ENCODE peak calls at places on chromosomes 4 and X, in seven cellular contexts. L is NT2/D1, P is upper lobe of left lung, Z is IMR-90, H is body of pancreas, M is MG63, O is GM23248. V is an unnamed sample.

GRCh38 chrX:26590849-26591248 is 374.9 kb downstream of the MAGEB5 start:
- DNase-seq in L (no peak), P (no peak), Z (no peak), H (no peak), M (no peak), O (no peak), V (no peak)

GRCh38 chr4:163271555-163272127 is 60.8 kb downstream of the NPY1R start:
- DNase-seq in L (no peak), P (no peak), Z (no peak), H (no peak), M (no peak), O (no peak), V (no peak)

GRCh38 chrX:116345953-116346352 is 90.5 kb upstream of the SLC6A14 start:
- DNase-seq in L (no peak), P (no peak), Z (no peak), H (no peak), M (no peak), O (no peak), V (no peak)

GRCh38 chrX:72620550-72621145 is 48.0 kb upstream of the HDAC8 start:
- DNase-seq in L (no peak), P (no peak), Z (peak; percentile 89), H (peak; percentile 89), M (peak; percentile 75), O (peak; percentile 89), V (peak; percentile 89)

GRCh38 chr4:164358400-164358799 is 395.5 kb upstream of the SMIM31 start:
- DNase-seq in L (no peak), P (no peak), Z (no peak), H (no peak), M (no peak), O (no peak), V (no peak)

GRCh38 chr4:187993827-187994226 is 1.7 kb upstream of the ZFP42 start:
- DNase-seq in L (peak; percentile 36), P (no peak), Z (peak; percentile 16), H (no peak), M (peak; percentile 5), O (no peak), V (no peak)

GRCh38 chrX:129653181-129653984 is 1.4 kb downstream of the APLN start:
- DNase-seq in L (no peak), P (no peak), Z (no peak), H (no peak), M (no peak), O (no peak), V (no peak)

GRCh38 chr4:145178740-145179139 is 1.6 kb downstream of the OTUD4 start:
- DNase-seq in L (no peak), P (no peak), Z (no peak), H (no peak), M (no peak), O (no peak), V (no peak)

GRCh38 chr4:162157241-162157640 is 6.6 kb downstream of the FSTL5 start:
- DNase-seq in L (no peak), P (no peak), Z (no peak), H (no peak), M (no peak), O (no peak), V (no peak)

GRCh38 chr4:85243857-85244256 is 231.1 kb upstream of the ARHGAP24 start:
- DNase-seq in L (no peak), P (no peak), Z (no peak), H (no peak), M (no peak), O (no peak), V (no peak)

GRCh38 chr4:27490747-27491146 is 630.1 kb downstream of the STIM2 start:
- DNase-seq in L (no peak), P (no peak), Z (no peak), H (no peak), M (no peak), O (no peak), V (no peak)

GRCh38 chrX:85992811-85993229 is 54.5 kb downstream of the CHM start:
- DNase-seq in L (no peak), P (no peak), Z (peak; percentile 38), H (no peak), M (no peak), O (peak; percentile 59), V (no peak)

GRCh38 chrX:132948648-132949260 is 9.7 kb downstream of the HS6ST2 start:
- DNase-seq in L (no peak), P (no peak), Z (no peak), H (peak; percentile 21), M (no peak), O (peak; percentile 2), V (no peak)

GRCh38 chr4:30802622-30803323 is 82.6 kb downstream of the PCDH7 start:
- DNase-seq in L (no peak), P (no peak), Z (peak; percentile 38), H (no peak), M (peak; percentile 14), O (peak; percentile 4), V (no peak)

GRCh38 chrX:42384956-42385355 is 393.0 kb downstream of the PPP1R2C start:
- DNase-seq in L (no peak), P (no peak), Z (no peak), H (no peak), M (peak; percentile 12), O (no peak), V (no peak)

GRCh38 chrX:139766545-139766983 is 58.6 kb upstream of the MCF2 start:
- DNase-seq in L (no peak), P (no peak), Z (no peak), H (no peak), M (no peak), O (no peak), V (no peak)

GRCh38 chrX:3576886-3577516 is 136.4 kb downstream of the PRKX start:
- DNase-seq in L (no peak), P (no peak), Z (peak; percentile 54), H (no peak), M (no peak), O (peak; percentile 47), V (no peak)

GRCh38 chr4:7120341-7120740 is 52.5 kb upstream of the GRPEL1 start:
- DNase-seq in L (no peak), P (no peak), Z (peak; percentile 12), H (no peak), M (no peak), O (peak; percentile 32), V (no peak)

GRCh38 chrX:72101597-72102037 is 30.1 kb downstream of the RTL5 start:
- DNase-seq in L (no peak), P (no peak), Z (no peak), H (no peak), M (no peak), O (no peak), V (no peak)

GRCh38 chrX:6968231-6968630 is 179.3 kb upstream of the STS start:
- DNase-seq in L (peak; percentile 13), P (no peak), Z (no peak), H (no peak), M (no peak), O (no peak), V (no peak)

GRCh38 chr4:109701566-109702399 is 1.5 kb downstream of the CASP6 start:
- DNase-seq in L (no peak), P (no peak), Z (no peak), H (peak; percentile 33), M (no peak), O (no peak), V (no peak)

GRCh38 chr4:101790521-101791188 is at the start of gene BANK1:
- DNase-seq in L (no peak), P (peak; percentile 91), Z (peak; percentile 2), H (peak; percentile 58), M (peak; percentile 51), O (no peak), V (no peak)

GRCh38 chr4:256492-256891 is 48.8 kb downstream of the ZNF732 start:
- DNase-seq in L (no peak), P (peak; percentile 63), Z (no peak), H (no peak), M (no peak), O (no peak), V (no peak)
- H3K9me3 ChIP-seq in L (peaks cover 90% of the 10 kb centered on the region), P (peaks cover 82% of the 10 kb centered on the region), Z (peaks cover 32% of the 10 kb centered on the region), H (peaks cover 6% of the 10 kb centered on the region), M (peaks cover 10% of the 10 kb centered on the region), O (peaks cover 22% of the 10 kb centered on the region), V (peaks cover 100% of the 10 kb centered on the region)

GRCh38 chrX:153387987-153388721 is 13.0 kb downstream of the PNMA6E start:
- DNase-seq in L (no peak), P (no peak), Z (no peak), H (peak; percentile 70), M (no peak), O (no peak), V (peak; percentile 50)

GRCh38 chrX:153386097-153386496 is 15.1 kb downstream of the PNMA6E start:
- DNase-seq in L (no peak), P (no peak), Z (no peak), H (no peak), M (no peak), O (no peak), V (no peak)

GRCh38 chrX:153384390-153384789 is 16.8 kb downstream of the PNMA6E start:
- DNase-seq in L (no peak), P (no peak), Z (no peak), H (no peak), M (no peak), O (no peak), V (no peak)

GRCh38 chrX:153388722-153389459 is 12.3 kb downstream of the PNMA6E start:
- DNase-seq in L (no peak), P (no peak), Z (no peak), H (no peak), M (no peak), O (no peak), V (no peak)

DNA sequence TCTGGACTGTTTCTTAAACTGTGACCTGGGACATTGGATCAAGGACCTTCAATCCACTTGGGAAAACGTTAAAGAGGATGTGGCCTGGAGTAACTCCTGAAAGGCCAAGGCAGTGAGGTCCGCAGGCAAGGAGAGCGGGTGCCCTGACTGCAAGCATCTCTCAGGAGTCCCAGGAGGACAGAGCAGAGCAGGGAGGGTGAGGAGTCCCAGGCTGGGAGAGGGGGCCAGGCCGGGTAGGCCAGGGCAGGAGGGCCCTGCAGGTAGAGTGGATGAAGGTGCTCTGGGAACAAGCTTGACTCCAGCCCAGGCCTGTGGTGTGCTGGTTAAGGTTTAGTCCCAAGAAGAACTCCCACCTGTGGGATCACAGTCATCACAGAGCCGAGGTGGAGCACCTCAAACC is 13.8 kb downstream of the PNMA6E start:
- DNase-seq in L (no peak), P (no peak), Z (no peak), H (no peak), M (no peak), O (no peak), V (no peak)
- H3K9me3 ChIP-seq in L (peaks cover 6% of the 10 kb centered on the region), P (no peaks in the 10 kb centered on the region), Z (no peaks in the 10 kb centered on the region), H (no peaks in the 10 kb centered on the region), M (no peaks in the 10 kb centered on the region), O (no peaks in the 10 kb centered on the region), V (no peaks in the 10 kb centered on the region)

DNA sequence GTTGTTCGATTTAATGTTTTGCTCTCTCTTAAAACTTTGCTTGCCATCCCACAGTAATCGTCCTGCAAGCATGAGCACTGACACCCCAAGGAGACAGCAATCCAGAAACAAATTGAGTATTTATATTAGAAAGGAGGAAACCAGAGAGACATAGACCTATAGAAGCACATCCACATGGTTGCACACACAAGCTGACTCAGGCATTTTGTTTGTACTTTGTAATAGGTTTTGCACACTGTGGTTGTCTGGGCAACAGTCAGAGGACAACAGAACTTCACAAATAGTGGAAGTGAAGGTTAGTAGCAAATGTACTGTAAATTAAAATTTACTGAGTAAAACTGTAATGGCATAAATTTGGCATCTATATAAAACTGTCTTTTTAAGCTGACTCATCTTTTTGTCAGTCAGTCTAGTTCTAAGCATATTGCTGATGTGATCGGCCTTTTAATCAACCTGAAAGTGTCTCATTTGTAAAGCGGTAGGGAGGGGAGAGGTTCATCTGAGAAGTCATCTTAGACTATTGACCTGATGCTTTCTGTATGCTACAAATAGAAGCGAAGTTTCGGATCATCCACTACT is 1624.7 kb downstream of the ARAP2 start:
- DNase-seq in L (no peak), P (no peak), Z (no peak), H (no peak), M (no peak), O (no peak), V (no peak)
- H3K9me3 ChIP-seq in L (no peaks in the 10 kb centered on the region), P (no peaks in the 10 kb centered on the region), Z (peaks cover 2% of the 10 kb centered on the region), H (no peaks in the 10 kb centered on the region), M (no peaks in the 10 kb centered on the region), O (no peaks in the 10 kb centered on the region), V (no peaks in the 10 kb centered on the region)

GRCh38 chr4:126890994-126891393 is 741.8 kb upstream of the INTU start:
- DNase-seq in L (no peak), P (no peak), Z (peak; percentile 79), H (no peak), M (no peak), O (peak; percentile 30), V (no peak)
- H3K9me3 ChIP-seq in L (no peaks in the 10 kb centered on the region), P (no peaks in the 10 kb centered on the region), Z (no peaks in the 10 kb centered on the region), H (no peaks in the 10 kb centered on the region), M (no peaks in the 10 kb centered on the region), O (no peaks in the 10 kb centered on the region), V (no peaks in the 10 kb centered on the region)